ENCODE peak calls at places on chromosomes 5 and 9, in nine cellular contexts. I is mammary epithelial cell; L is activated CD8-positive, alpha-beta T cell treated with anti-CD3 and anti-CD28 coated beads for 36 hours; A is upper lobe of right lung; M is heart right ventricle; D is progenitor cell of endocrine pancreas; N is fibroblast of mammary gland; V is B cell; C is foreskin fibroblast. P is an unnamed sample.

GRCh38 chr5:16493261-16493660 is 27.7 kb upstream of the ZNF622 start:
- DNase-seq in V (no peak), N (no peak), L (no peak), D (no peak), I (peak), C (no peak), A (no peak), M (no peak), P (no peak)

GRCh38 chr5:109921735-109922395 is 232.1 kb downstream of the MAN2A1 start:
- DNase-seq in L (peak), I (no peak), M (peak), N (no peak), V (no peak), D (no peak), C (no peak), A (peak), P (no peak)

GRCh38 chr5:16467363-16468219 is 2.0 kb upstream of the ZNF622 start:
- DNase-seq in D (no peak), M (no peak), C (peak), A (no peak), I (peak), L (peak), V (no peak), N (peak), P (peak)

GRCh38 chr5:122078116-122078865 is at the start of gene LOX:
- DNase-seq in N (peak), C (peak), L (peak), D (peak), I (peak), A (peak), V (no peak), M (peak), P (peak)

GRCh38 chr9:34185778-34186551 is 7.1 kb downstream of the UBAP1 start:
- DNase-seq in I (peak), A (no peak), M (no peak), D (no peak), C (peak), L (peak), V (no peak), N (peak), P (peak)

GRCh38 chr5:138491669-138492551 is 26.6 kb downstream of the EGR1 start:
- DNase-seq in A (peak), D (peak), I (peak), L (peak), C (peak), M (peak), V (peak), N (peak), P (peak)

GRCh38 chr5:57316798-57317327 is 143.0 kb downstream of the GPBP1 start:
- DNase-seq in A (no peak), M (no peak), L (peak), N (peak), D (no peak), V (no peak), I (peak), C (peak), P (peak)

GRCh38 chr5:148815578-148815977 is 10.8 kb upstream of the ADRB2 start:
- DNase-seq in D (no peak), I (no peak), N (no peak), L (no peak), V (no peak), A (no peak), M (no peak), C (no peak), P (no peak)

GRCh38 chr9:137387034-137387890 is 35.7 kb downstream of the EXD3 start:
- DNase-seq in A (no peak), N (no peak), I (no peak), C (no peak), D (no peak), M (no peak), L (peak), V (no peak), P (no peak)

GRCh38 chr5:139124774-139125391 is 73.3 kb downstream of the SIL1 start:
- DNase-seq in C (no peak), D (no peak), I (no peak), V (no peak), N (no peak), M (no peak), L (no peak), A (no peak), P (no peak)

GRCh38 chr5:111754190-111754589 is 2.8 kb downstream of the NREP start:
- DNase-seq in V (no peak), L (no peak), D (no peak), N (no peak), C (no peak), M (no peak), I (no peak), A (no peak), P (no peak)

GRCh38 chr5:55497712-55498111 is 37.1 kb downstream of the PLPP1 start:
- DNase-seq in V (no peak), N (no peak), M (no peak), C (no peak), L (no peak), D (no peak), I (no peak), A (no peak), P (no peak)

GRCh38 chr5:154002093-154002492 is 36.6 kb downstream of the FAM114A2 start:
- DNase-seq in A (no peak), V (no peak), N (peak), C (no peak), M (no peak), L (no peak), I (no peak), D (no peak), P (no peak)

GRCh38 chr9:16679327-16679821 is 191.1 kb downstream of the BNC2 start:
- DNase-seq in L (no peak), A (no peak), C (peak), N (peak), D (no peak), M (no peak), V (no peak), I (no peak), P (no peak)

GRCh38 chr5:65213921-65214525 is 267.7 kb downstream of the ADAMTS6 start:
- DNase-seq in M (no peak), V (no peak), L (no peak), D (no peak), A (no peak), C (no peak), I (peak), N (peak), P (no peak)
- TF ChIP-seq CTCF in M (peak), V (no peak), L (no peak), D (peak), A (peak), C (peak), I (peak), N (peak), P (peak)

GRCh38 chr5:130104895-130105684 is 200.8 kb downstream of the CHSY3 start:
- DNase-seq in M (no peak), C (peak), N (no peak), V (no peak), I (no peak), L (no peak), A (no peak), D (no peak), P (no peak)

GRCh38 chr5:130111723-130112122 is 207.5 kb downstream of the CHSY3 start:
- DNase-seq in I (no peak), L (no peak), D (no peak), M (no peak), C (no peak), N (no peak), A (no peak), V (no peak), P (no peak)

GRCh38 chr5:130110333-130110732 is 206.1 kb downstream of the CHSY3 start:
- DNase-seq in I (peak), M (no peak), L (no peak), C (no peak), D (no peak), A (no peak), V (no peak), N (no peak), P (no peak)

GRCh38 chr5:130112246-130112645 is 208.0 kb downstream of the CHSY3 start:
- DNase-seq in V (no peak), C (no peak), D (no peak), L (no peak), I (no peak), N (no peak), M (no peak), A (no peak), P (no peak)

GRCh38 chr5:130109152-130109551 is 204.9 kb downstream of the CHSY3 start:
- DNase-seq in N (peak), M (no peak), L (no peak), D (no peak), C (no peak), I (peak), V (no peak), A (no peak), P (peak)
- TF ChIP-seq CTCF in N (peak), M (peak), L (peak), D (peak), C (peak), I (peak), V (peak), A (peak), P (peak)

GRCh38 chr9:134858051-134858841 is 22.4 kb upstream of the FCN2 start:
- DNase-seq in N (peak), L (peak), D (no peak), C (peak), M (no peak), A (peak), V (peak), I (peak), P (peak)
- TF ChIP-seq CTCF in N (peak), L (no peak), D (no peak), C (no peak), M (peak), A (no peak), V (no peak), I (peak), P (peak)

DNA sequence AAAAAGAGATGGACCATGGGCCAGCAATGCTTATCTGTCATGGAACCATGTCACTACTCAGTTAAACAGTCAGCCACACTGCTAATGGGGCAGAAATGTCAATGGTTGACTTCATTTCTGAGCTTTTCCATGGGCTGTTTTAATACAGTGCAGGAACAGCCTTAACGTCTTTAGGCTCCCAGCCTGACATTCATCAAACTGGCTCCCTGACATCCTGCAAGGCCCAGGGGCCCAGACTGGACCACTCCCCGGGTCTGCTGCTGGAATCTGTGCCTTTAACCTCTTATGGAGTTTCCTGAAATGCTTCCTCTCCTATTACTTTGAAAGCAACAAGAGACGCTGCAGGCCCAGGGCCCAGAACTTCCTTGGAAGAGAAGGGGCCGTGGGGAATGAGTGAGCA is 216.8 kb upstream of the PANK3 start:
- DNase-seq in I (no peak), M (no peak), V (no peak), C (no peak), L (no peak), D (no peak), A (no peak), N (no peak), P (no peak)
- TF ChIP-seq CTCF in I (no peak), M (no peak), V (no peak), C (no peak), L (no peak), D (no peak), A (no peak), N (no peak), P (no peak)

DNA sequence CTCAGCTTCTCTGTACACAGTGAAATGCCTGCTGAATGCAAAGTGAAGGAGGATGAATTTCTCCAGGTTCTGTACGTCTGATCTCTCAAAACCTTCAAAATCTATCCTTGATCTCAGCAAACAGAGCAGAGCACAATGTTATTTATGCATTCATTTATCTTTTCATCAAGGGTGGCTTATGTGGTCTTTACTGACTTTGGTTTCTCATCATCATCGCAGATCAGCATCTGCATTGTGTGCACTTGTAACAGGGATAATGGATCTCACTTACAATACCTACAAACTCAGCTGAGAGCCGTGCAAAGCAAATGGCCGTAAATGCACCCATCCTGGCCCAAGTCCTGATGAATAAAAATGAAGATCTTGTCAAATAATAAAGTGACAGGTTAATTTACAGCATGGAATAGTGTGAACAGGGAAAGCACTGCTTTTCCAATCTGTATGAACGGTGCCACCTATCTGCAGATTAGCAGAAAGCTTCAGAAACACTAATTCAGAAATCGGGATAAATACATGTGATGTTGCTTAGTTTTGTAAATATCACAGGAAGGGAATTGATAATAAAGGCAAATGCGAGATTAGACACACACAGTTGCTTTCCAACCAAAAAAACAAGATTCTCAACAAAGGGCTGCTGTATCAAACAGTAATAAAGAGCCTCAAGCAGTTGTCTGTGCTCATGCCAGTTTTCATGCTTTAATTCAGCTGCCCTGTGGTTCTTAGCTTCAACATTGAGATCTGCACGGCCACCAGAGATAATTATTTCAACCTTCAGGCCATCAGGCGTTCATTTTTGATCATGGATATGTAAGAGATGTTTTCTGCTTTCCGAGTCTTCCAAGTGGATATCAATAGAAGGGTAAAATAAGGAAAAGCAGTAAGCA is 153.3 kb upstream of the POU5F2 start:
- DNase-seq in A (no peak), M (no peak), I (no peak), C (no peak), N (peak), D (no peak), L (no peak), V (no peak), P (no peak)
- TF ChIP-seq CTCF in A (peak), M (peak), I (peak), C (peak), N (peak), D (peak), L (peak), V (no peak), P (peak)